ENCODE peak calls at places on chromosomes 2 and 18, in eight cellular contexts. W is heart left ventricle, N is stomach, C is esophagus squamous epithelium, Q is ovary, U is Peyer's patch, H is spleen, I is body of pancreas. X is an unnamed sample.
A peak's percentile ranks its signal among the peaks of the same experiment; 100 is the strongest.

GRCh38 chr18:73153271-73153670 is 285.5 kb upstream of the NETO1 start:
- DNase-seq in W (no peak), N (no peak), C (no peak), Q (no peak), U (no peak), H (no peak), I (no peak), X (no peak)

GRCh38 chr18:32771169-32771751 is 1.6 kb downstream of the KLHL14 start:
- DNase-seq in W (no peak), N (no peak), C (no peak), Q (peak; percentile 16), U (peak; percentile 50), H (peak; percentile 84), I (peak; percentile 21), X (no peak)

GRCh38 chr2:230131366-230131765 is 62.6 kb upstream of the SLC16A14 start:
- DNase-seq in W (no peak), N (no peak), C (no peak), Q (peak; percentile 26), U (no peak), H (no peak), I (peak; percentile 26), X (peak; percentile 28)

GRCh38 chr18:8811115-8811514 is 105.8 kb downstream of the MTCL1 start:
- DNase-seq in W (no peak), N (no peak), C (no peak), Q (no peak), U (no peak), H (no peak), I (no peak), X (no peak)

GRCh38 chr18:38115201-38115600 is 549.6 kb upstream of the CELF4 start:
- DNase-seq in W (no peak), N (no peak), C (no peak), Q (no peak), U (no peak), H (no peak), I (no peak), X (no peak)

GRCh38 chr2:138090330-138090729 is 126.1 kb downstream of the HNMT start:
- DNase-seq in W (no peak), N (no peak), C (no peak), Q (no peak), U (no peak), H (no peak), I (no peak), X (peak; percentile 54)

GRCh38 chr2:101150306-101151140 is 659 bp downstream of the TBC1D8 start:
- DNase-seq in W (peak; percentile 40), N (peak; percentile 57), C (no peak), Q (peak; percentile 61), U (peak; percentile 72), H (peak; percentile 86), I (peak; percentile 58), X (peak; percentile 10)

GRCh38 chr2:138536302-138536701 is 34.7 kb downstream of the SPOPL start:
- DNase-seq in W (no peak), N (no peak), C (no peak), Q (no peak), U (no peak), H (no peak), I (no peak), X (no peak)

GRCh38 chr18:79068299-79068945 is 772 bp upstream of the ATP9B start:
- DNase-seq in W (no peak), N (no peak), C (no peak), Q (no peak), U (no peak), H (peak; percentile 83), I (no peak), X (no peak)

DNA sequence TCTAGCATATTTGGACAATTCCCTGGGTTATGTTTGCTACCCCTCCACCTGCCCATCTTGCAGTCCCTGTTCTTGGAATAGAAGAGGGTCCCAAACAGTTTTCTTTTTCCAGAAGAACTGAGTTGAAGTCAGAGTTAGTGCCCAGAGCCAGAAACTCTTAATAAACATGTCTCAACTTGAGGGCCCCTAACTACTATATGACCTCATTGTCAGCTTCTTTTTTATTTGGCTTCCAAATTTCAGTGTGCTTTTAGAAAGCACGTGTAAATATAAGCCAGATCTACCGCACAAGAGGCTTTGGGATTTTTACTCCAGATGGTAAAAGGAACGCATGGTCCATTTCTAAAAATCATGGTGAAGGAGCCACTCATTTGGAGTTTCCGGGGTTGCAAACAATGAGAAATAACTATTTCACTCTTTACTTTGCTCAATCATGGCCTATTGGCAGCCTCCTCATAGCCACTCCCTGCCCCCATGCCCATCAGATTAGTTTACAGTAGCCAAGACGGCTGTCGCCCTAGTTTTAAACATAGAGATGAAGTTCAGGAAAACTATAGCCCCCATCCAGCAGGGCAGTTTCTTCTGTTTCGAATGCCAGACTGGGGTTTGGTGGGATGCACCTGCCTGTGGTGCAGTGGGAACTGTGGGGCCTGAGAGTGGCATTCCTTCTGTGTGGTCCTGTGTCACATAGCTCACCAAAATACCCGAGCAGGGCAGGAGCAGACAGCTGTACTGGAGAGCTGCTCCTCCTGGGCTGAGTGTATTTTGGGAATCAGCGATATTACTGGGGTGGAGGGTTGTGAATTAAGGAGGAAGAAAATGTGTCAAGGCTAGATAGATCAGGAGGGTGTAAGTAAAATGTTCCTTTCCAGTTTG is 1.7 kb downstream of the MAPRE3 start:
- DNase-seq in W (no peak), N (peak; percentile 49), C (no peak), Q (no peak), U (no peak), H (no peak), I (peak; percentile 39), X (no peak)
- TF ChIP-seq POLR2A in W (no peak), N (no peak), C (no peak), Q (no peak), U (no peak), H (no peak), I (no peak), X (no peak)

DNA sequence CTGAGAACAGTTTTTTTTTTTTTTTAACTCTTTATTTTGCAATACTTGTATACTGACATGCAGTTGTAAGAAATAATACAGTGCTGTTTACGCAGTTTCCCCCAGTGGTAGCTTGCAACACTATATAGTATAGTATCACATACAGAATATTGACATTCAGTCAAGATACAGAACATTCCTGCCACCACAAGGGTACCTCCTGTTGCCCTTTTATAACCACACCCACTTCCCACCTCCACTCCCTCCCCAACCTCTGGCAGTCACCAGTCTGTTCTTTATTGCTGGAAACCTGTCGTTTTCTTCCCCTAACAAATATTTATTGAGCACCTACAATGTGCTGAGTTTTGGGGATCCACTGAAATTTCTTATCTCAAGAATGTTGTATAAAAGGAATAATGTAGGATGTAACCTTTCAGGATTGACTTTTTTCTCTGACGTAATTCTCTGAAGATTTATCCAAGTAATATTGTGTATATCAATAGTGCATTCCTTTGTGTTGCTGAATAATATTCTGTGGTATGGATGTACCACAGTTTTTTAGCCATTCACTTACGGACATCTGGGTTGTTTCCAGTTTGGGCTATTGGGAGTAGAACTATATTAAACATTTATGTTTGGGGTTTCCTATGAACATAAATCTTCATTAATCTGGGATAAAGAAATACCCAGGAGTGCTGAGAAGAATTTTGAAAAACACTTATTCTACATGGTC is 51.4 kb upstream of the EML6 start:
- DNase-seq in W (no peak), N (no peak), C (no peak), Q (no peak), U (no peak), H (no peak), I (no peak), X (no peak)
- H3K27ac ChIP-seq in W (peak overlapping the region; percentile 96), N (peak overlapping the region; percentile 33), C (peak overlapping the region; percentile 94), Q (no peak overlapping the region), U (no peak overlapping the region), H (peak overlapping the region; percentile 84), I (peak overlapping the region; percentile 85), X (peak overlapping the region; percentile 95)

DNA sequence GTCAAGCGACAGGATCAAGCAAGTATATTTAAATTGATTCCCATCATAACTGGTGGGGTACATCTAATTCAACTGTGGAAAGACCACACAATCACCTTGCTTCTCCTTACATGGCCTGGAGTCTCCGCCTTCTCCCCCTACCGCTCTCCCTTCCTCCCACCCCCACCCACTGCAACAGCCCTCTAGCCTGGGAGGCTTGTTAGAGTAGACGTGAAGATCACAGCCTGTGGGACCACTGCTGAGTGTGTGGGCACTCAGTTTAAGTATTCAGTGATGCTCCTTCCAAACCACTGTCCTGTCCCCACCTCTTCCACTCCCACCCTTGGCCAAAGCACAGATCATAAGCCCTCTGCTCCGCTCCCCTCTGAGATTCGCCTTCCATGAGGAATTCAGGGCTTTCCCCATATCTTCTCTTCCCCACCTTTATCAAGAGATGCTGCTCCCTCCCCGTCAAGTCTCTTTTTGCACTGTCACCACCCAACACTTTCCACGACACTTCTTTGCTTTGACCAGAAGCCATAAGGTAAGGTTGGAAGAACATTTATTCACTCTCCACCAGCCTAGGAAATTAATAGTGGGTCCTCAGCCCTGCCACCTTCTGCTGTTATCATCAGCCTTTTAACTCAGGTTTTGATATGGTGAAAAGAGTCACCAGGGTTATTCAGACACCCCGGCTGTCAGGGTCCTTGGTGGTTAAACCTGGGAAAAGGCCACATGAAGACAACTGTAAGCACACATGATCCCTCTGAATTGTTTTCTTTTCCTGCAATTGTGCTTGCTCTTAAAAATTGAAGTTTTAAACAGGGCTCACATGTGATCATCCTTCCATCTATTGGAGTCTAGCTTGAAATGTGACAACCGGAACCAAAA is 1.7 kb downstream of the METTL4 start:
- DNase-seq in W (no peak), N (no peak), C (no peak), Q (no peak), U (no peak), H (no peak), I (no peak), X (no peak)
- H3K4me3 ChIP-seq in W (peak overlapping the region; percentile 75), N (peak overlapping the region; percentile 67), C (peak overlapping the region; percentile 90), Q (peak overlapping the region; percentile 75), U (no peak overlapping the region), H (no peak overlapping the region), I (no peak overlapping the region), X (no peak overlapping the region)

GRCh38 chr2:43773876-43774613 is at the start of gene DYNC2LI1:
- DNase-seq in W (peak; percentile 89), N (peak; percentile 92), C (peak; percentile 12), Q (peak; percentile 88), U (peak; percentile 93), H (peak; percentile 95), I (peak; percentile 93), X (peak; percentile 94)
- TF ChIP-seq POLR2A in W (no peak), N (no peak), C (no peak), Q (peak; percentile 72), U (peak; percentile 60), H (no peak), I (peak; percentile 85), X (peak; percentile 82)

DNA sequence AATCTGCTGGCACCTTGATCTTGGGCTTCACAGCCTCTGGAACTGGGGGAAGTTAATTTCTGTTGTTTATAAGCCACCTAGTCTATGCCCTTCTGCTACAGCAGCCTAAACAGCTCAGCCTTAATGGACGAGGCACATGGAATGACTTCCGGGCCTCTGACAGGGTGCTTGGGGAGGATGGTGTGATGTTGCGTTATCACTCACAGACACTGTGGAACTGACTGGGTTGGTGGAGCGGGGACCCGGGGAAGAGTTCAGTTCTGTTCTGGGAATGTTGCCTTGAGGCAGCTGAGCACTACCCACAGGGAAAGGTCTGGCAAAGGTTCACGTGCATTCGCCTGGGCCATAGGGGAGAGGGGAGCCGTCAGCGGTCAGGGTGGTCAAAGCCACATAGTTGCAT is 36.1 kb downstream of the LRRFIP1 start:
- DNase-seq in W (no peak), N (no peak), C (no peak), Q (no peak), U (no peak), H (no peak), I (no peak), X (peak; percentile 50)
- H3K27ac ChIP-seq in W (peak overlapping the region; percentile 49), N (peak overlapping the region; percentile 26), C (no peak overlapping the region), Q (no peak overlapping the region), U (no peak overlapping the region), H (no peak overlapping the region), I (peak overlapping the region; percentile 84), X (no peak overlapping the region)

X was measured in adrenal gland.